ENCODE peak calls at places on chromosomes 13 and 19, in four cellular contexts. L is endothelial cell of umbilical vein, P is GM23248, G is H9. I is an unnamed sample.

GRCh38 chr13:39688699-39689405 is 33.4 kb downstream of the COG6 start:
- DNase-seq in L (no peak), G (no peak), P (peak; percentile 23), I (no peak)

GRCh38 chr13:31722684-31723083 is 16.6 kb upstream of the RXFP2 start:
- DNase-seq in P (no peak), G (no peak), L (peak; percentile 62), I (no peak)

GRCh38 chr13:47306991-47307390 is 410.1 kb upstream of the HTR2A start:
- DNase-seq in G (no peak), P (no peak), L (no peak), I (no peak)

GRCh38 chr13:101535192-101535746 is 82.8 kb downstream of the ITGBL1 start:
- DNase-seq in L (no peak), P (peak; percentile 65), G (no peak), I (no peak)

GRCh38 chr13:111115051-111115840 is at the start of gene ARHGEF7:
- DNase-seq in P (peak; percentile 69), G (no peak), L (no peak), I (no peak)

GRCh38 chr19:19447536-19448237 is 42.2 kb downstream of the GATAD2A start:
- DNase-seq in P (peak; percentile 27), G (peak; percentile 31), L (no peak), I (peak; percentile 59)

GRCh38 chr13:26476111-26476743 is 81.3 kb upstream of the WASF3 start:
- DNase-seq in G (peak; percentile 84), L (peak; percentile 24), P (peak; percentile 75), I (peak; percentile 80)

GRCh38 chr19:46218160-46218559 is 11.4 kb upstream of the IGFL1 start:
- DNase-seq in L (peak; percentile 24), P (peak; percentile 36), G (peak; percentile 74), I (peak; percentile 18)

GRCh38 chr19:47022541-47023447 is 3.2 kb downstream of the NPAS1 start:
- DNase-seq in P (no peak), G (peak; percentile 39), L (no peak), I (no peak)

DNA sequence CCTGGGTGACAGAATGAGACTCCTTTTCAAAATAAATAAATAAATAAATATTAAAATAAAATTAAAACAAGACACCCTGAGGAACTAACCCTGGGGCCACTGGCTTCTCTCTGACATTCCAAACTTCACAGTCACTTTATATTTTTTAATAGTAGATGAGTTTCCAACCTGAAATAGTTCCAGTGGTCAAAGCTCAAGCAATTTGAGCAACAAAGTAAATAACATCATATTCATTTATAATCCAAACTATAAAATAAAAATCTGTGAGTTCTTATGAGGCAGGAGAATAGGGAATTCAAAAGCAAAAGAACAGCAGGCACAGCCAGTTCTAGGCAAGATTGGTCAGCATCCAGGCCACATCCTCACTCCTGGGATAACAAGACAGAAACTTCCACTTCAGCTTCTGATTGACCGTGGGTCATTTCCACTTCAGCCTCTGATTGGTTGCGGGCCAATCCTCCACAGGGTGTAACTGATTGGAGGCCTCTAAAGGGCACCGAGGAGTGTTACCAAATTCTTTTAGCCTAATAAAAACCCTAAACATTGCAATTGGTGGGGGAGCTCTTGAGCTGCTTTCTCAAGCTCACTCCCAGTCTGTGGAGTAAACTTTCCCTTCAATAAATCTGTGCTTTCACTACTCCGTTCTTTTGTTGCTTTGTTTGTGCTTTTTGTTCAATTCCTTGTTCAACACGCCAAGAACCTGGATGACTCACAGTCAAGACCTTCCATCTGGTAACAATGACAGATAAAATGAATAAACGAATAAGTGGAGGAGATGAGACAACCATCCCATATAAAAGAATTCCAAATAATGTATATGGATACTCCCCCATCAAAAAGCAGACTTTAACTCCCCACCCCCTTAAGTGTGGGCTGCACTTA is 42.5 kb upstream of the AMER2 start:
- DNase-seq in L (no peak), P (peak; percentile 37), G (no peak), I (no peak)
- H3K27ac ChIP-seq in L (no peak overlapping the region), P (no peak overlapping the region), G (no peak overlapping the region), I (no peak overlapping the region)

DNA sequence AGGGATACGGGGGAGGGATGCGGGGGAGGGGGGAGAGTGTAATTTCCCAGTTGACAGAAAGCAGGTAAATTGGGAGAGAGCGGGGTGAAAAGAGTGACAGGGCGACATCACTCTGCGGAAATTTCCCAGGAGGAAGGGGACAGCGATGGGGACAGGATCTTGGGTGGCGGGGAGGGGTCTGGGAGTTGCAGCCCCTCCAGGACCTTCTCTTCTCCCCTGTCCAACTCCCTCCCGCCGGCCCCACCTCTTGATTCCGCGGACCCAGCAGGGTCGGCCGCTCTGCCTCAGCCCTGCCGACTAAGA is 107.9 kb upstream of the DOCK9 start:
- DNase-seq in P (no peak), G (no peak), L (no peak), I (no peak)
- H3K9ac ChIP-seq in P (peak overlapping the region; percentile 75), G (no peak overlapping the region), L (peak overlapping the region; percentile 73), I (no peak overlapping the region)

DNA sequence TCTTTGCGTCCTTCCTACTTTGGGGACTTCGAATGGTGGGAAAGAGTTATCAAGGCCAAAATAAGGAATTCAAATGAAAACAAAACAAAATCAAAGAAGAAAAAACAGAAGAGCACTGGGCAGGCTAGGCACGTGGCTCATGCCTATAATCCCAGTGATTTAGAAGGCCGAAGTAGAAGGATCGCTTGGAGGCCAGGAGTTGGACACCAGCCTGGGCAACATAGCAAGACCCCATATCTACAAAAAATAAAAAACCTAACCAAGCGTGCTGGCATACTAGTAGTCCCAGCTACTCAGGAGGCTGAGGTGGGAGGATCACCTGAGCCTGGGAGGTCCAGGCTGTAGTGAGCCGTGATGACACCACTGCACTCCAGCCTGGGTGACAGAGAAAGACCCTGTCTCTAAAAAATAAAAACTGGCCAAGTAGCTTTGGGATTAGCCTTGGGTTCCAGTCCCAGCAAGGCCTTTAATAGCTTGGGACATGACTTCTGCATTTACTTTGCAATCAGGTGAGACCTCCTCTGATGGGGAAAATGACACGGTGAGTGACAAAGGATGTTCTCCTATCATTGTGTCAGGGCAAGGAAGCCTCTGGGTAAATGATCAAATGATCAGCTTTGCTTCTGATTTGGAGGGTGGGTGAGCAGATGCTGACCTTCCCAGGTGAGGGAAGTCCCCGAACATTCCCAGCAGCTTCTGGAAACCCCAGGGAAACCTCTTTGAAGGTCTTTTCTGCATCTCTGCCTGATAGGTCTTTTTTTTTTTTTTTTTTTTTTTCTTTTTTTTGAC is 7.1 kb downstream of the ICAM1 start:
- DNase-seq in L (no peak), G (no peak), P (no peak), I (no peak)
- H3K4me1 ChIP-seq in L (no peaks in the 10 kb centered on the region), G (no peaks in the 10 kb centered on the region), P (no peaks in the 10 kb centered on the region), I (no peaks in the 10 kb centered on the region)

GRCh38 chr19:16604615-16605014 is 23.4 kb downstream of the MED26 start:
- DNase-seq in P (no peak), G (no peak), L (no peak), I (no peak)
- H3K27ac ChIP-seq in P (no peak overlapping the region), G (no peak overlapping the region), L (no peak overlapping the region), I (no peak overlapping the region)

GRCh38 chr19:55441319-55441691 is 1.8 kb downstream of the SHISA7 start:
- DNase-seq in L (no peak), P (no peak), G (peak; percentile 46), I (no peak)
- H3K9ac ChIP-seq in L (no peak overlapping the region), P (no peak overlapping the region), G (no peak overlapping the region), I (no peak overlapping the region)

GRCh38 chr19:3984908-3985642 is at the start of gene EEF2:
- DNase-seq in G (peak; percentile 81), L (peak; percentile 86), P (peak; percentile 94), I (peak; percentile 97)

GRCh38 chr19:3987619-3988371 is 2.5 kb upstream of the EEF2 start:
- DNase-seq in L (peak; percentile 87), G (peak; percentile 83), P (peak; percentile 88), I (peak; percentile 93)

GRCh38 chr19:3985643-3986259 is 488 bp upstream of the EEF2 start:
- DNase-seq in G (no peak), P (peak; percentile 15), L (no peak), I (no peak)

GRCh38 chr19:3984584-3984907 is 717 bp downstream of the EEF2 start:
- DNase-seq in G (no peak), L (no peak), P (no peak), I (no peak)

DNA sequence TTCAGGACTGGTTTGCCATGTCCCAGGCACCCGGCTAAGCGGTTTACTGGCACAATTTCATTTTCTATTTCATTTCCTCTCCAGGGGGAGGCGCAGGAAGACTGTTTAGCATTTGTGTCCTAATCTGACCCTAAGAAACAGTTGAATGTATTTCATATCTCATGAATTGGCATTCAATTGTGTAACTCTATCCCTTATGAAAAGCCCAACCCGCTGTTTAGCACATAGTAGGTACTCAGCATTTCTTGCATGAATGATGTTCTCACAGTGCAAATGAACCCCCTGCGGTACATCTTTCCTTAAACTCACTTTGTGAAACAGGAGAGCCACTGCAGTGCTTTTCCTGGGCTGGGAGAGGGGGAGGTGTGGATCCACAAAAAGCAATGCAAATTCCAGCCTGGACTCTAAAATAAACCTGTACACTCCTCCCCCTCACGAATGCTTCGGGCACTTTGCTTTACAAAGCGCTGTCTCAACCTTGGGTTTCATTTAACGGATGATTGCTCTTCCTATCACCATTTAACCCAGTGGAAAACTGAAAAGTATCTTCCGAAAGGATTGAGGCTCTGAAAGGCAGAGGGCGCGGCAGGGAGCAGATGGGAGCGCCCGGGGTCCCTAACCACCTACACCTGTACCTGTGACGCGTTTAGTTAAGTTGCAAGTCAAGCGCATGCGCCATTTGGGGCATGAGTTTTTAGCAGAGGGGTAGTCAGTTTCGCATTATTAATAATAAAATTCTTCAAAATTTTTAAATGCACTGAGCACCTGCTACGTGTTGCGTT is 1.2 kb upstream of the EEF2 start:
- DNase-seq in L (peak; percentile 82), P (peak; percentile 92), G (peak; percentile 81), I (no peak)
- H3K4me1 ChIP-seq in L (peaks cover 31% of the 10 kb centered on the region), P (peaks cover 19% of the 10 kb centered on the region), G (no peaks in the 10 kb centered on the region), I (peaks cover 25% of the 10 kb centered on the region)

DNA sequence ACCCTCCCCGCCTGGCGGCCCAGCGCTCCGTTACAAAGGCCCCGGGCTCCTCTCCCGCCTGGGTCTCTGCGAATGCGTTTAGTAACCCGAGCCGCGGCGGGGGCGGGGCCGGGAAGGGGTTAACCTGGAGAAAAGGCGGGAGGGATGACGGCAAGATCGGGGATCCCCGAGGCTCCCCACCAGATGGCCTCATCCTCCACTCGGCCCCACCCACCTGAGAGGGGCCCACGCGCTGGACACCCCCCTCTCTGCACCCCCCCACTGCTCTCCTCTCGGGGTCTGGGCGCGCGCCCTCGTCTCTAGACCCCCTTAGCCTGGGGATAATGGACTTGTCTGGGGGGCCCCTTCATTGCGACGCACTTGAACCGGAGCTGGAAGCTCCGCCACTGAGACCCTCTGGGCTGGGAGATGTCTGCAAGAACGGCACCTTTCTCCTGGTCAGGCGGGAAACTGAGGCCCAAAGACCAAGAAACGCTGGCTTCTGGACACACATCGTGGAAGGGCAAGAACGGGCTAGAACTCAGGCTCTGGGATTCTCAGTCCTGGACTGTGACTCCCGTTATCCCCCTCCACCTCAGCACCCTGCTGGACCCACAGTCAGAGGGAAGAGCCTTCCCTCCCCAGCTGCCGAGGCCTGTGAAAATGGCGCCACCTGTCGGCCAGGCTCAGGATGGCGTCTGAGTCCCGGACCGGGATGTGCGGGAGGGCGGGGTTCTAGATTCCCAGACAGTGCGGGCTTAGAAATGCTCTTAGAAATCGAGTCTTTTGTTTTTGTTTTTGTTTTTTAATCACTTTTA is 2.9 kb upstream of the LTBP4 start:
- DNase-seq in G (peak; percentile 92), L (peak; percentile 87), P (peak; percentile 88), I (peak; percentile 92)
- H3K27ac ChIP-seq in G (no peak overlapping the region), L (no peak overlapping the region), P (no peak overlapping the region), I (no peak overlapping the region)